ENCODE peak calls at places on chromosome 10, in eight cellular contexts. J is left ventricle myocardium inferior, P is stomach, B is bronchial epithelial cell, H is keratinocyte, W is Peyer's patch, K is hepatocyte, X is GM06990. D is an unnamed sample. For H3K36me3, the result is how much of the 10 kb centered on the place peaks cover.

GRCh38 chr10:133267829-133268228 is 8.8 kb downstream of the ADAM8 start:
- DNase-seq in J (no peak), P (no peak), B (no peak), H (no peak), W (no peak), K (no peak), X (no peak), D (no peak)

GRCh38 chr10:76991571-76991970 is 646.0 kb downstream of the KCNMA1 start:
- DNase-seq in J (no peak), P (no peak), B (no peak), H (no peak), W (no peak), K (no peak), X (no peak), D (no peak)

GRCh38 chr10:31034041-31034918 is 2.6 kb upstream of the ZNF438 start:
- DNase-seq in J (no peak), P (no peak), B (peak), H (peak), W (no peak), K (peak), X (no peak), D (no peak)

GRCh38 chr10:77189056-77189455 is 448.6 kb downstream of the KCNMA1 start:
- DNase-seq in J (no peak), P (no peak), B (no peak), H (no peak), W (no peak), K (no peak), X (no peak), D (no peak)

GRCh38 chr10:12533151-12533550 is 183.8 kb downstream of the CAMK1D start:
- DNase-seq in J (no peak), P (no peak), B (peak), H (no peak), W (no peak), K (no peak), X (no peak), D (no peak)

GRCh38 chr10:32055478-32056135 is 618 bp downstream of the KIF5B start:
- DNase-seq in J (peak), P (peak), B (peak), H (no peak), W (peak), K (peak), X (no peak), D (peak)

GRCh38 chr10:23065549-23065948 is 29.8 kb upstream of the MSRB2 start:
- DNase-seq in J (peak), P (peak), B (peak), H (no peak), W (peak), K (peak), X (no peak), D (no peak)

GRCh38 chr10:32909461-32909860 is 48.6 kb downstream of the ITGB1 start:
- DNase-seq in J (no peak), P (no peak), B (no peak), H (no peak), W (no peak), K (no peak), X (no peak), D (no peak)

GRCh38 chr10:87930929-87931835 is 67.8 kb downstream of the PTEN start:
- DNase-seq in J (no peak), P (no peak), B (no peak), H (no peak), W (no peak), K (no peak), X (peak), D (no peak)

GRCh38 chr10:27285093-27285492 is 44.5 kb upstream of the ACBD5 start:
- DNase-seq in J (no peak), P (no peak), B (peak), H (no peak), W (peak), K (peak), X (no peak), D (peak)

GRCh38 chr10:14200645-14201534 is 129.8 kb downstream of the FRMD4A start:
- DNase-seq in J (no peak), P (no peak), B (no peak), H (no peak), W (no peak), K (no peak), X (no peak), D (no peak)

GRCh38 chr10:34528320-34528719 is 286.8 kb downstream of the PARD3 start:
- DNase-seq in J (no peak), P (no peak), B (peak), H (peak), W (no peak), K (peak), X (no peak), D (no peak)

GRCh38 chr10:86536294-86536861 is 14.8 kb upstream of the WAPL start:
- DNase-seq in J (no peak), P (no peak), B (no peak), H (no peak), W (peak), K (peak), X (peak), D (peak)

GRCh38 chr10:119006451-119007210 is 22.9 kb upstream of the NANOS1 start:
- DNase-seq in J (no peak), P (peak), B (peak), H (no peak), W (peak), K (peak), X (no peak), D (no peak)

GRCh38 chr10:59265140-59265539 is 88.7 kb downstream of the PHYHIPL start:
- DNase-seq in J (no peak), P (no peak), B (no peak), H (no peak), W (no peak), K (no peak), X (no peak), D (no peak)

GRCh38 chr10:103278862-103279298 is 1.9 kb downstream of the INA start:
- DNase-seq in J (peak), P (peak), B (peak), H (no peak), W (peak), K (peak), X (no peak), D (peak)

GRCh38 chr10:13453896-13454295 is 74.9 kb downstream of the BEND7 start:
- DNase-seq in J (no peak), P (no peak), B (peak), H (no peak), W (no peak), K (no peak), X (no peak), D (peak)

GRCh38 chr10:43202224-43202656 is 64.0 kb downstream of the CSGALNACT2 start:
- DNase-seq in J (no peak), P (peak), B (peak), H (no peak), W (peak), K (peak), X (peak), D (no peak)

GRCh38 chr10:1133495-1134045 is 77.4 kb downstream of the WDR37 start:
- DNase-seq in J (no peak), P (no peak), B (no peak), H (no peak), W (no peak), K (no peak), X (no peak), D (no peak)
- H3K36me3 ChIP-seq in J (under half), P (under half), B (under half), H (under half), W (under half), K (under half), X (under half), D (under half)

GRCh38 chr10:45052700-45053099 is 52.0 kb downstream of the ZNF22 start:
- DNase-seq in J (no peak), P (no peak), B (no peak), H (no peak), W (no peak), K (no peak), X (no peak), D (no peak)
- H3K36me3 ChIP-seq in J (under half), P (under half), B (under half), H (under half), W (under half), K (under half), X (under half), D (under half)

GRCh38 chr10:49463605-49464004 is 67.7 kb upstream of the DRGX start:
- DNase-seq in J (no peak), P (no peak), B (no peak), H (no peak), W (no peak), K (no peak), X (no peak), D (no peak)
- H3K36me3 ChIP-seq in J (half or more), P (half or more), B (under half), H (under half), W (under half), K (under half), X (under half), D (under half)

GRCh38 chr10:106981461-106981850 is 183.1 kb downstream of the SORCS1 start:
- DNase-seq in J (no peak), P (no peak), B (no peak), H (no peak), W (no peak), K (no peak), X (no peak), D (no peak)
- H3K36me3 ChIP-seq in J (under half), P (under half), B (under half), H (under half), W (under half), K (under half), X (under half), D (under half)

GRCh38 chr10:98236866-98237265 is 31.1 kb downstream of the LOXL4 start:
- DNase-seq in J (no peak), P (no peak), B (no peak), H (no peak), W (no peak), K (no peak), X (no peak), D (no peak)
- H3K36me3 ChIP-seq in J (half or more), P (half or more), B (under half), H (under half), W (under half), K (under half), X (under half), D (under half)

GRCh38 chr10:35611750-35612149 is 6.6 kb downstream of the GJD4 start:
- DNase-seq in J (no peak), P (no peak), B (no peak), H (no peak), W (no peak), K (no peak), X (no peak), D (no peak)
- H3K36me3 ChIP-seq in J (under half), P (under half), B (under half), H (under half), W (under half), K (under half), X (under half), D (under half)

DNA sequence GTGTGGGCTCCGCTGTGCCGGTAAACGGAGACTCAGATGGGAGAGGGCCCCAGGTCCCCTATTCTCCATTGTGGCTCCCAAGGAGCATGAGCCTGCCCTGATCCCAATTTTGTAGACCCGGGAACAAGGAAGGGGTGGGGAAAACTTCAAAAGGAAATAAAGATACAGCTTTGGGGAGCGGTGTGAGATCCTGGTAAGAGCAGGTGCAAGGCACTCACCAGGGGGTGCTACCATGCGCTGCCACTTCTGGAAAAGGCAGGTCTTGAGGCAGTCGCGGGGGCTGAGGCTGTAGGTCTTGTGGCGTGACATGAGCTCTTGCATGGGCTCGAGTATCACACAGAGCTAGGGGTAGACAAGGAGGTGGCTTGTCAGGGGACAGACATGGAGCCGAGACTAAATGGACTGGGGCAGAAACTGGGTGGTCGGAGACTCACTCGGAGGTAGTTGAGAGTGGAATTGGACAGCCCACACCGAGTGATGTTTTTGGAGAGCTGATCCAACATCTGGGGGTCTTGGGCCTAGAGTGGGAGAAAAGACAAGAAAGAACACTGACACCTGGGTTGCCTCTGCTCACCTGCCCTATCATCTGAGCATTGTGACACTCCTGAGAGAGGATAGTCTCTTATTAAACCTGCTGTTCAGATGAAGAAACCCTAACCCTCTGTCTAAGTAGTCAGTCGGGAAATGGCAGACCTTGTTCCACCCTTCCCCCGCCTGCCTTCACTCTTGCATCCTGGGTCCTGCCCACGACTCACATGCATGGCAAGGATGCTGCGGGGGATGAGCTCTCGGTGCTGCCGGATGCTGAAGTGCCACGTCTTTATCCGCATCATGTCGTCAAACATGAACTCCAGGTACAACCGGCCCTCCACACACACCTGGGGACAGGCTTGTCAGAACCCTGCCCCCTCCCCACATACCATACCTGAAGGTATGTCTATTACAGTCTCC is 10.7 kb downstream of the LDB1 start:
- DNase-seq in J (no peak), P (no peak), B (no peak), H (no peak), W (no peak), K (no peak), X (no peak), D (no peak)
- H3K36me3 ChIP-seq in J (half or more), P (half or more), B (under half), H (half or more), W (under half), K (under half), X (under half), D (under half)

GRCh38 chr10:28619465-28619864 is 57.9 kb upstream of the BAMBI start:
- DNase-seq in J (no peak), P (no peak), B (no peak), H (no peak), W (no peak), K (no peak), X (no peak), D (no peak)
- H3K36me3 ChIP-seq in J (half or more), P (half or more), B (under half), H (under half), W (under half), K (under half), X (under half), D (under half)

GRCh38 chr10:122219340-122219739 is 51.8 kb upstream of the BTBD16 start:
- DNase-seq in J (no peak), P (no peak), B (no peak), H (no peak), W (no peak), K (no peak), X (no peak), D (no peak)
- H3K36me3 ChIP-seq in J (half or more), P (half or more), B (under half), H (under half), W (under half), K (under half), X (under half), D (under half)

D was measured in CD4-positive, alpha-beta memory T cell.